ENCODE peak calls at places on chromosomes 4 and X, in nine cellular contexts. Y is astrocyte of the spinal cord; Z is Peyer's patch; S is heart right ventricle; C is ovary; B is stimulated activated CD8-positive, alpha-beta memory T cell treated with anti-CD3 and anti-CD28 coated beads, Interleukin-15, amount 100 ng/mL, for 4 hours; O is NCI-H1930; L is naive thymus-derived CD8-positive, alpha-beta T cell; M is head of caudate nucleus. U is an unnamed sample.

GRCh38 chrX:21529771-21530170 is 128.4 kb downstream of the KLHL34 start:
- DNase-seq in Z (no peak), B (no peak), L (no peak), C (no peak), S (no peak), O (no peak), Y (peak; percentile 46), M (no peak), U (no peak)

GRCh38 chrX:109089359-109089758 is 353.0 kb upstream of the IRS4 start:
- DNase-seq in M (no peak), S (no peak), C (no peak), Z (no peak), L (no peak), B (no peak), O (no peak), Y (no peak), U (no peak)

GRCh38 chr4:153241970-153242847 is 38.0 kb downstream of the TRIM2 start:
- DNase-seq in S (no peak), Y (peak; percentile 66), B (no peak), L (no peak), M (no peak), Z (no peak), C (no peak), O (no peak), U (no peak)

GRCh38 chrX:46595084-46595483 is 21.5 kb downstream of the CHST7 start:
- DNase-seq in Z (no peak), B (no peak), S (no peak), C (no peak), M (no peak), Y (no peak), L (no peak), O (no peak), U (no peak)

GRCh38 chr4:73868206-73869129 is 725 bp upstream of the CXCL1 start:
- DNase-seq in M (peak; percentile 19), O (no peak), B (no peak), C (no peak), Z (no peak), L (no peak), S (no peak), Y (peak; percentile 54), U (no peak)

GRCh38 chr4:15131551-15131950 is 129.3 kb downstream of the CPEB2 start:
- DNase-seq in Y (no peak), B (no peak), C (no peak), M (no peak), L (no peak), S (no peak), O (no peak), Z (no peak), U (peak; percentile 23)

GRCh38 chrX:4253092-4253491 is 539.6 kb upstream of the PRKX start:
- DNase-seq in M (no peak), S (no peak), B (no peak), Z (no peak), L (no peak), Y (no peak), O (no peak), C (no peak), U (no peak)

GRCh38 chr4:1575418-1576199 is 108.5 kb downstream of the FAM53A start:
- DNase-seq in B (no peak), Y (no peak), O (no peak), S (peak; percentile 9), M (no peak), L (no peak), Z (no peak), C (no peak), U (no peak)

GRCh38 chr4:128847074-128847724 is 37.7 kb downstream of the JADE1 start:
- DNase-seq in M (no peak), B (no peak), Z (no peak), C (no peak), Y (no peak), S (no peak), L (no peak), O (no peak), U (no peak)

GRCh38 chr4:177108708-177109107 is 201.0 kb upstream of the NEIL3 start:
- DNase-seq in L (no peak), S (no peak), O (no peak), B (no peak), Z (no peak), C (no peak), M (no peak), Y (no peak), U (no peak)

GRCh38 chrX:70444326-70445196 is at the start of gene DLG3:
- DNase-seq in Y (peak; percentile 33), L (peak; percentile 20), M (peak; percentile 79), C (peak; percentile 40), S (no peak), O (no peak), Z (peak; percentile 18), B (no peak), U (no peak)